ENCODE peak calls at places on chromosomes 7 and 10, in nine cellular contexts. A is cardiac fibroblast, W is RKO, J is AG09319, Z is HEK293T, Q is EH, M is KBM-7, V is NCI-H226, I is GM04504. D is an unnamed sample.
A peak's percentile ranks its signal among the peaks of the same experiment; 100 is the strongest.

GRCh38 chr10:102726274-102726673 is 11.8 kb downstream of the SFXN2 start:
- DNase-seq in A (peak; percentile 45), W (no peak), J (no peak), Z (no peak), Q (peak; percentile 48), M (no peak), V (peak; percentile 50), I (no peak), D (peak; percentile 55)

GRCh38 chr7:155223021-155223420 is 74.7 kb upstream of the INSIG1 start:
- DNase-seq in A (no peak), W (no peak), J (no peak), Z (no peak), Q (no peak), M (no peak), V (no peak), I (no peak), D (no peak)

GRCh38 chr7:69748530-69748929 is 150.3 kb downstream of the AUTS2 start:
- DNase-seq in A (no peak), W (no peak), J (no peak), Z (no peak), Q (no peak), M (no peak), V (no peak), I (no peak), D (peak; percentile 60)

GRCh38 chr7:17770710-17771375 is 169.5 kb downstream of the SNX13 start:
- DNase-seq in A (no peak), W (no peak), J (no peak), Z (no peak), Q (no peak), M (peak; percentile 88), V (no peak), I (no peak), D (no peak)

GRCh38 chr7:145105561-145105960 is 269.7 kb upstream of the TPK1 start:
- DNase-seq in A (no peak), W (no peak), J (no peak), Z (no peak), Q (no peak), M (no peak), V (no peak), I (no peak), D (no peak)

GRCh38 chr7:75980126-75980864 is 14.1 kb downstream of the TMEM120A start:
- DNase-seq in A (no peak), W (no peak), J (no peak), Z (no peak), Q (no peak), M (no peak), V (no peak), I (no peak), D (no peak)

GRCh38 chr10:124731551-124731950 is 12.6 kb downstream of the FAM53B start:
- DNase-seq in A (no peak), W (no peak), J (no peak), Z (no peak), Q (no peak), M (no peak), V (no peak), I (no peak), D (no peak)

GRCh38 chr10:33041783-33042437 is 83.9 kb upstream of the ITGB1 start:
- DNase-seq in A (no peak), W (no peak), J (no peak), Z (no peak), Q (no peak), M (no peak), V (no peak), I (no peak), D (no peak)

GRCh38 chr7:40551685-40552576 is 417.1 kb downstream of the SUGCT start:
- DNase-seq in A (peak; percentile 81), W (peak; percentile 57), J (no peak), Z (no peak), Q (peak; percentile 84), M (peak; percentile 95), V (peak; percentile 91), I (peak; percentile 30), D (peak; percentile 61)

GRCh38 chr7:93873998-93874574 is 16.5 kb downstream of the TFPI2 start:
- DNase-seq in A (no peak), W (no peak), J (no peak), Z (no peak), Q (no peak), M (no peak), V (no peak), I (no peak), D (no peak)

GRCh38 chr7:132739271-132739955 is 163.1 kb upstream of the PLXNA4 start:
- DNase-seq in A (peak; percentile 89), W (peak; percentile 48), J (peak; percentile 60), Z (no peak), Q (peak; percentile 94), M (no peak), V (peak; percentile 85), I (peak; percentile 93), D (peak; percentile 87)

GRCh38 chr10:11424456-11425287 is 186.8 kb downstream of the USP6NL start:
- DNase-seq in A (peak; percentile 67), W (peak; percentile 70), J (peak; percentile 19), Z (peak; percentile 74), Q (peak; percentile 53), M (peak; percentile 40), V (peak; percentile 18), I (peak; percentile 8), D (peak; percentile 70)

GRCh38 chr7:142556745-142557144 is 192.5 kb upstream of the PRSS1 start:
- DNase-seq in A (peak; percentile 95), W (peak; percentile 100), J (peak; percentile 94), Z (peak; percentile 39), Q (peak; percentile 98), M (peak; percentile 5), V (peak; percentile 97), I (peak; percentile 97), D (peak; percentile 93)

GRCh38 chr10:118584181-118584954 is 11.1 kb downstream of the PRLHR start:
- DNase-seq in A (peak; percentile 75), W (peak; percentile 80), J (no peak), Z (no peak), Q (peak; percentile 82), M (no peak), V (peak; percentile 71), I (peak; percentile 58), D (peak; percentile 84)

GRCh38 chr10:101285093-101285463 is 55.8 kb upstream of the LBX1 start:
- DNase-seq in A (no peak), W (no peak), J (no peak), Z (no peak), Q (no peak), M (no peak), V (no peak), I (no peak), D (no peak)

GRCh38 chr7:101618207-101618839 is 10.8 kb downstream of the MYL10 start:
- DNase-seq in A (no peak), W (no peak), J (no peak), Z (no peak), Q (peak; percentile 95), M (no peak), V (no peak), I (peak; percentile 87), D (peak; percentile 87)

GRCh38 chr7:73739387-73739767 is 775 bp upstream of the ABHD11 start:
- DNase-seq in A (no peak), W (no peak), J (no peak), Z (no peak), Q (no peak), M (no peak), V (no peak), I (no peak), D (no peak)

GRCh38 chr7:47422631-47423030 is 159.3 kb downstream of the TNS3 start:
- DNase-seq in A (no peak), W (no peak), J (no peak), Z (no peak), Q (peak; percentile 57), M (no peak), V (no peak), I (no peak), D (no peak)

GRCh38 chr7:24980695-24981543 is 941 bp upstream of the OSBPL3 start:
- DNase-seq in A (peak; percentile 36), W (no peak), J (no peak), Z (no peak), Q (peak; percentile 66), M (no peak), V (peak; percentile 76), I (no peak), D (peak; percentile 20)

GRCh38 chr10:21336476-21337170 is 188.9 kb downstream of the SKIDA1 start:
- DNase-seq in A (peak; percentile 97), W (peak; percentile 87), J (peak; percentile 70), Z (peak; percentile 29), Q (peak; percentile 98), M (no peak), V (peak; percentile 90), I (peak; percentile 83), D (peak; percentile 92)

GRCh38 chr10:110368002-110368401 is 63.3 kb upstream of the SMNDC1 start:
- DNase-seq in A (peak; percentile 45), W (no peak), J (no peak), Z (no peak), Q (peak; percentile 29), M (no peak), V (no peak), I (no peak), D (no peak)

GRCh38 chr7:30390872-30391646 is 87.5 kb downstream of the NOD1 start:
- DNase-seq in A (no peak), W (peak; percentile 7), J (no peak), Z (no peak), Q (no peak), M (no peak), V (no peak), I (no peak), D (no peak)

GRCh38 chr10:86366033-86366901 is at the start of gene GRID1:
- DNase-seq in A (peak; percentile 11), W (no peak), J (no peak), Z (peak; percentile 83), Q (peak; percentile 16), M (peak; percentile 15), V (no peak), I (no peak), D (peak; percentile 37)

GRCh38 chr7:29875741-29876140 is 69.4 kb downstream of the WIPF3 start:
- DNase-seq in A (no peak), W (no peak), J (no peak), Z (no peak), Q (no peak), M (no peak), V (no peak), I (no peak), D (no peak)